ENCODE peak calls at places on chromosomes 3 and 15, in seven cellular contexts. V is ecto neural progenitor cell, S is Peyer's patch, Z is skeletal muscle cell, X is ascending aorta, J is A172, I is HTR-8/SVneo. M is an unnamed sample.

GRCh38 chr15:69997701-69998273 is 99.9 kb downstream of the TLE3 start:
- DNase-seq in V (no peak), S (peak; percentile 45), Z (no peak), X (peak; percentile 66), J (no peak), I (no peak), M (no peak)

GRCh38 chr3:114307222-114307840 is 13.5 kb downstream of the TIGIT start:
- DNase-seq in V (no peak), S (peak; percentile 51), Z (no peak), X (no peak), J (no peak), I (no peak), M (no peak)

GRCh38 chr3:194064380-194065118 is 71.4 kb upstream of the HES1 start:
- DNase-seq in V (no peak), S (no peak), Z (no peak), X (no peak), J (no peak), I (no peak), M (no peak)

GRCh38 chr15:99476413-99477222 is 89.2 kb upstream of the MEF2A start:
- DNase-seq in V (no peak), S (peak; percentile 78), Z (peak; percentile 96), X (peak; percentile 94), J (peak; percentile 79), I (peak; percentile 67), M (peak; percentile 95)

GRCh38 chr3:57227930-57228733 is 603 bp downstream of the APPL1 start:
- DNase-seq in V (peak; percentile 56), S (peak; percentile 50), Z (no peak), X (peak; percentile 72), J (peak; percentile 26), I (peak; percentile 37), M (peak; percentile 56)

GRCh38 chr3:188583476-188584161 is 429.7 kb downstream of the LPP start:
- DNase-seq in V (no peak), S (no peak), Z (no peak), X (no peak), J (no peak), I (no peak), M (no peak)

GRCh38 chr3:82103241-82103640 is 341.8 kb upstream of the GBE1 start:
- DNase-seq in V (no peak), S (no peak), Z (no peak), X (no peak), J (no peak), I (no peak), M (no peak)

GRCh38 chr3:64063982-64064438 is 40.7 kb upstream of the PSMD6 start:
- DNase-seq in V (no peak), S (no peak), Z (no peak), X (no peak), J (no peak), I (no peak), M (no peak)

GRCh38 chr15:71106802-71107500 is 8.3 kb upstream of the THSD4 start:
- DNase-seq in V (no peak), S (no peak), Z (no peak), X (no peak), J (peak; percentile 36), I (no peak), M (no peak)

GRCh38 chr3:67154429-67154828 is 156.3 kb downstream of the KBTBD8 start:
- DNase-seq in V (no peak), S (no peak), Z (no peak), X (no peak), J (no peak), I (no peak), M (no peak)

GRCh38 chr15:93997071-93997658 is 234.2 kb upstream of the MCTP2 start:
- DNase-seq in V (no peak), S (no peak), Z (no peak), X (no peak), J (peak; percentile 35), I (peak; percentile 10), M (peak; percentile 8)

GRCh38 chr3:130779031-130779430 is 32.4 kb upstream of the PIK3R4 start:
- DNase-seq in V (no peak), S (no peak), Z (no peak), X (no peak), J (no peak), I (no peak), M (no peak)

GRCh38 chr3:188229177-188229576 is 75.2 kb downstream of the LPP start:
- DNase-seq in V (no peak), S (no peak), Z (no peak), X (no peak), J (no peak), I (no peak), M (peak; percentile 89)

GRCh38 chr3:187722206-187722612 is 19.9 kb upstream of the RTP2 start:
- DNase-seq in V (no peak), S (no peak), Z (no peak), X (no peak), J (no peak), I (no peak), M (no peak)

GRCh38 chr15:31472636-31473383 is 146.2 kb downstream of the KLF13 start:
- DNase-seq in V (peak; percentile 45), S (peak; percentile 62), Z (no peak), X (peak; percentile 66), J (no peak), I (no peak), M (peak; percentile 72)

GRCh38 chr3:62109534-62109933 is 263.8 kb downstream of the FEZF2 start:
- DNase-seq in V (no peak), S (no peak), Z (peak; percentile 94), X (peak; percentile 79), J (peak; percentile 64), I (peak; percentile 11), M (peak; percentile 63)

GRCh38 chr15:46442901-46443590 is 808.2 kb downstream of the SQOR start:
- DNase-seq in V (no peak), S (no peak), Z (peak; percentile 54), X (no peak), J (no peak), I (no peak), M (no peak)

GRCh38 chr3:42084593-42084992 is 6.6 kb upstream of the TRAK1 start:
- DNase-seq in V (no peak), S (no peak), Z (no peak), X (no peak), J (no peak), I (no peak), M (no peak)

GRCh38 chr3:45922950-45923590 is 20.2 kb upstream of the CXCR6 start:
- DNase-seq in V (no peak), S (no peak), Z (no peak), X (no peak), J (no peak), I (no peak), M (no peak)

GRCh38 chr3:38173834-38174418 is 8.6 kb downstream of the OXSR1 start:
- DNase-seq in V (no peak), S (no peak), Z (no peak), X (no peak), J (no peak), I (no peak), M (no peak)

GRCh38 chr15:25177955-25178801 is 223.4 kb downstream of the SNRPN start:
- DNase-seq in V (peak; percentile 18), S (peak; percentile 3), Z (no peak), X (peak; percentile 55), J (no peak), I (no peak), M (no peak)

GRCh38 chr3:139248593-139249255 is 95.1 kb upstream of the MRPS22 start:
- DNase-seq in V (peak; percentile 25), S (no peak), Z (no peak), X (no peak), J (no peak), I (no peak), M (no peak)

GRCh38 chr15:75584121-75584520 is 5.0 kb upstream of the PTPN9 start:
- DNase-seq in V (no peak), S (no peak), Z (no peak), X (no peak), J (no peak), I (no peak), M (peak; percentile 28)

GRCh38 chr3:107421170-107421792 is 44.0 kb downstream of the CCDC54 start:
- DNase-seq in V (no peak), S (no peak), Z (no peak), X (no peak), J (peak; percentile 72), I (peak; percentile 44), M (peak; percentile 70)

GRCh38 chr15:96792216-96792615 is 461.7 kb downstream of the NR2F2 start:
- DNase-seq in V (no peak), S (no peak), Z (no peak), X (no peak), J (no peak), I (no peak), M (no peak)